ENCODE peak calls at places on chromosomes 5 and 9, in four cellular contexts. One of them, this sample, is unnamed.

GRCh38 chr9:123742009-123742767 is 187.7 kb downstream of the DENND1A start:
- DNase-seq in body of pancreas: peak
- DNase-seq in NCI-H1092: no peak
- DNase-seq in Daoy: no peak
- DNase-seq in this sample: peak

GRCh38 chr5:14032944-14033343 is 88.5 kb upstream of the DNAH5 start:
- DNase-seq in body of pancreas: no peak
- DNase-seq in NCI-H1092: no peak
- DNase-seq in Daoy: peak
- DNase-seq in this sample: no peak

GRCh38 chr5:77143998-77144836 is 57.1 kb upstream of the ZBED3 start:
- DNase-seq in body of pancreas: peak
- DNase-seq in NCI-H1092: no peak
- DNase-seq in Daoy: peak
- DNase-seq in this sample: peak

GRCh38 chr9:88746029-88746743 is 211.2 kb downstream of the NXNL2 start:
- DNase-seq in body of pancreas: no peak
- DNase-seq in NCI-H1092: no peak
- DNase-seq in Daoy: peak
- DNase-seq in this sample: no peak

GRCh38 chr9:87336407-87336806 is 161.3 kb upstream of the DAPK1 start:
- DNase-seq in body of pancreas: peak
- DNase-seq in NCI-H1092: no peak
- DNase-seq in Daoy: peak
- DNase-seq in this sample: no peak

GRCh38 chr9:125550216-125550614 is 156.8 kb downstream of the MAPKAP1 start:
- DNase-seq in body of pancreas: no peak
- DNase-seq in NCI-H1092: no peak
- DNase-seq in Daoy: no peak
- DNase-seq in this sample: no peak

GRCh38 chr5:78574731-78575161 is 73.8 kb downstream of the LHFPL2 start:
- DNase-seq in body of pancreas: no peak
- DNase-seq in NCI-H1092: no peak
- DNase-seq in Daoy: peak
- DNase-seq in this sample: no peak

GRCh38 chr9:96719538-96720315 is 58.2 kb downstream of the ZNF510 start:
- DNase-seq in body of pancreas: peak
- DNase-seq in NCI-H1092: peak
- DNase-seq in Daoy: peak
- DNase-seq in this sample: no peak

GRCh38 chr5:104189909-104190308 is 627.3 kb upstream of the NUDT12 start:
- DNase-seq in body of pancreas: no peak
- DNase-seq in NCI-H1092: no peak
- DNase-seq in Daoy: peak
- DNase-seq in this sample: no peak

GRCh38 chr9:21709464-21710058 is 92.9 kb upstream of the MTAP start:
- DNase-seq in body of pancreas: peak
- DNase-seq in NCI-H1092: peak
- DNase-seq in Daoy: no peak
- DNase-seq in this sample: peak

GRCh38 chr5:99453181-99453580 is 524.4 kb upstream of the CHD1 start:
- DNase-seq in body of pancreas: no peak
- DNase-seq in NCI-H1092: no peak
- DNase-seq in Daoy: no peak
- DNase-seq in this sample: no peak

GRCh38 chr9:121774715-121775613 is 123.5 kb downstream of the DAB2IP start:
- DNase-seq in body of pancreas: peak
- DNase-seq in NCI-H1092: no peak
- DNase-seq in Daoy: no peak
- DNase-seq in this sample: no peak

GRCh38 chr5:161420526-161420925 is 126.0 kb downstream of the GABRB2 start:
- DNase-seq in body of pancreas: no peak
- DNase-seq in NCI-H1092: no peak
- DNase-seq in Daoy: no peak
- DNase-seq in this sample: peak

GRCh38 chr5:138969323-138970013 is 94.3 kb upstream of the LRRTM2 start:
- DNase-seq in body of pancreas: peak
- DNase-seq in NCI-H1092: peak
- DNase-seq in Daoy: no peak
- DNase-seq in this sample: no peak

GRCh38 chr9:131349881-131350563 is 43.9 kb upstream of the PRRC2B start:
- DNase-seq in body of pancreas: peak
- DNase-seq in NCI-H1092: peak
- DNase-seq in Daoy: peak
- DNase-seq in this sample: peak

GRCh38 chr5:123209163-123210013 is 120.3 kb downstream of the PRDM6 start:
- DNase-seq in body of pancreas: no peak
- DNase-seq in NCI-H1092: no peak
- DNase-seq in Daoy: peak
- DNase-seq in this sample: no peak

GRCh38 chr5:119323630-119324000 is 32.2 kb upstream of the TNFAIP8 start:
- DNase-seq in body of pancreas: no peak
- DNase-seq in NCI-H1092: no peak
- DNase-seq in Daoy: peak
- DNase-seq in this sample: peak

GRCh38 chr9:99852617-99853016 is 30.9 kb downstream of the NR4A3 start:
- DNase-seq in body of pancreas: no peak
- DNase-seq in NCI-H1092: no peak
- DNase-seq in Daoy: no peak
- DNase-seq in this sample: no peak

GRCh38 chr5:135107986-135108385 is 74.0 kb upstream of the PITX1 start:
- DNase-seq in body of pancreas: no peak
- DNase-seq in NCI-H1092: no peak
- DNase-seq in Daoy: no peak
- DNase-seq in this sample: no peak

GRCh38 chr5:129670944-129671343 is 77.0 kb upstream of the MINAR2 start:
- DNase-seq in body of pancreas: no peak
- DNase-seq in NCI-H1092: no peak
- DNase-seq in Daoy: no peak
- DNase-seq in this sample: no peak

GRCh38 chr5:66518753-66519152 is 77.4 kb upstream of the MAST4 start:
- DNase-seq in body of pancreas: peak
- DNase-seq in NCI-H1092: no peak
- DNase-seq in Daoy: peak
- DNase-seq in this sample: no peak

GRCh38 chr9:127519301-127520166 is 68.2 kb downstream of the LRSAM1 start:
- DNase-seq in body of pancreas: no peak
- DNase-seq in NCI-H1092: no peak
- DNase-seq in Daoy: peak
- DNase-seq in this sample: no peak

GRCh38 chr5:76669245-76669644 is 46.0 kb upstream of the F2RL2 start:
- DNase-seq in body of pancreas: no peak
- DNase-seq in NCI-H1092: no peak
- DNase-seq in Daoy: no peak
- DNase-seq in this sample: no peak

GRCh38 chr5:82641362-82641988 is 363.3 kb upstream of the RPS23 start:
- DNase-seq in body of pancreas: peak
- DNase-seq in NCI-H1092: peak
- DNase-seq in Daoy: peak
- DNase-seq in this sample: peak

This sample was measured in Ammon's horn.